ENCODE peak calls at places on chromosomes 2 and 18, in eight cellular contexts. L is cardiac fibroblast, O is kidney epithelial cell, Y is sigmoid colon, M is choroid plexus epithelial cell, F is mesothelial cell of epicardium, J is H1, A is OCI-LY7. D is an unnamed sample.
A peak's percentile ranks its signal among the peaks of the same experiment; 100 is the strongest.

GRCh38 chr18:45197526-45197970 is 417.7 kb upstream of the SLC14A2 start:
- DNase-seq in L (peak; percentile 69), O (peak; percentile 79), Y (no peak), M (no peak), F (no peak), J (no peak), A (no peak), D (no peak)

GRCh38 chr2:108399479-108399878 is 21.7 kb downstream of the SULT1C4 start:
- DNase-seq in L (no peak), O (no peak), Y (no peak), M (peak; percentile 26), F (no peak), J (no peak), A (no peak), D (no peak)

GRCh38 chr2:215368493-215368809 is 56.6 kb downstream of the ATIC start:
- DNase-seq in L (peak; percentile 3), O (no peak), Y (no peak), M (no peak), F (no peak), J (no peak), A (no peak), D (no peak)

GRCh38 chr2:128770143-128771080 is 451.7 kb upstream of the HS6ST1 start:
- DNase-seq in L (no peak), O (no peak), Y (peak; percentile 40), M (no peak), F (no peak), J (peak; percentile 43), A (no peak), D (no peak)

GRCh38 chr2:53131416-53131815 is 636.2 kb upstream of the CHAC2 start:
- DNase-seq in L (peak; percentile 55), O (peak; percentile 47), Y (no peak), M (peak; percentile 66), F (no peak), J (no peak), A (no peak), D (no peak)

GRCh38 chr2:164836907-164837306 is 4.7 kb downstream of the COBLL1 start:
- DNase-seq in L (no peak), O (no peak), Y (no peak), M (no peak), F (no peak), J (no peak), A (no peak), D (no peak)

GRCh38 chr2:54704688-54705605 is 18.5 kb upstream of the EML6 start:
- DNase-seq in L (peak; percentile 83), O (no peak), Y (no peak), M (peak; percentile 85), F (no peak), J (no peak), A (peak; percentile 81), D (no peak)

GRCh38 chr2:170717991-170718589 is 3.0 kb downstream of the SP5 start:
- DNase-seq in L (no peak), O (no peak), Y (no peak), M (no peak), F (no peak), J (no peak), A (no peak), D (no peak)

GRCh38 chr2:159209341-159210306 is 76.9 kb downstream of the WDSUB1 start:
- DNase-seq in L (no peak), O (no peak), Y (no peak), M (no peak), F (no peak), J (no peak), A (no peak), D (no peak)

GRCh38 chr2:17851731-17852585 is 26.5 kb upstream of the KCNS3 start:
- DNase-seq in L (peak; percentile 70), O (peak; percentile 14), Y (peak; percentile 71), M (peak; percentile 78), F (no peak), J (peak; percentile 70), A (peak; percentile 61), D (peak; percentile 58)

GRCh38 chr2:3127710-3128109 is 249.9 kb downstream of the EIPR1 start:
- DNase-seq in L (no peak), O (no peak), Y (no peak), M (no peak), F (no peak), J (no peak), A (peak; percentile 48), D (no peak)

GRCh38 chr2:120743657-120744056 is 8.0 kb downstream of the GLI2 start:
- DNase-seq in L (no peak), O (no peak), Y (no peak), M (no peak), F (no peak), J (peak; percentile 39), A (no peak), D (no peak)

GRCh38 chr2:196155597-196155996 is 15.8 kb downstream of the STK17B start:
- DNase-seq in L (no peak), O (no peak), Y (no peak), M (no peak), F (no peak), J (no peak), A (no peak), D (no peak)

GRCh38 chr2:166092889-166093288 is 34.9 kb downstream of the SCN1A start:
- DNase-seq in L (peak; percentile 69), O (no peak), Y (no peak), M (peak; percentile 70), F (no peak), J (no peak), A (no peak), D (no peak)

GRCh38 chr2:186515376-186515775 is 29.3 kb downstream of the ZC3H15 start:
- DNase-seq in L (no peak), O (no peak), Y (no peak), M (peak; percentile 36), F (no peak), J (no peak), A (no peak), D (no peak)

GRCh38 chr2:186518945-186519344 is 32.9 kb downstream of the ZC3H15 start:
- DNase-seq in L (peak; percentile 79), O (peak; percentile 86), Y (no peak), M (peak; percentile 89), F (no peak), J (no peak), A (no peak), D (no peak)

GRCh38 chr2:186516396-186516795 is 30.3 kb downstream of the ZC3H15 start:
- DNase-seq in L (no peak), O (no peak), Y (no peak), M (no peak), F (no peak), J (no peak), A (no peak), D (no peak)

GRCh38 chr2:186518291-186518690 is 32.2 kb downstream of the ZC3H15 start:
- DNase-seq in L (no peak), O (no peak), Y (no peak), M (no peak), F (no peak), J (no peak), A (no peak), D (no peak)

DNA sequence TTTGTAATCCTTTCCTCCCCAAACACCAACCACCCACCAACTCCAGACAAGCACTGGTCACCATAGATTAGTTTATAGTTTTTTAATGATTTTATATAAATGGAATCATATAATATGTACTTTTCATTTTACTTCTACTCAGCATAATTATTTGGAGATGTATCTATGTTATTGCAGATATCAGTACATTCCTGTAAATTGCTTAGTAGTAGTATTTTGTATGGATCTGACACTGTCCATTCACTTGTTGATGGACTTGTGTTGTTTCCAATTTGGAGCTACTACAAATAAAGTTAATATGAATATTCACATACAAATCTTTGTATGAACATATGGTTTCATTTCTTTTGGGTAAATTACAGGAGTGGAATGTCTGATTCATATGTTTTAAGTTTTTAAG is 31.0 kb downstream of the ZC3H15 start:
- DNase-seq in L (no peak), O (no peak), Y (no peak), M (no peak), F (no peak), J (no peak), A (no peak), D (no peak)
- TF ChIP-seq CTCF in L (no peak), O (no peak), Y (no peak), M (no peak), F (no peak), J (no peak), A (no peak), D (no peak)

DNA sequence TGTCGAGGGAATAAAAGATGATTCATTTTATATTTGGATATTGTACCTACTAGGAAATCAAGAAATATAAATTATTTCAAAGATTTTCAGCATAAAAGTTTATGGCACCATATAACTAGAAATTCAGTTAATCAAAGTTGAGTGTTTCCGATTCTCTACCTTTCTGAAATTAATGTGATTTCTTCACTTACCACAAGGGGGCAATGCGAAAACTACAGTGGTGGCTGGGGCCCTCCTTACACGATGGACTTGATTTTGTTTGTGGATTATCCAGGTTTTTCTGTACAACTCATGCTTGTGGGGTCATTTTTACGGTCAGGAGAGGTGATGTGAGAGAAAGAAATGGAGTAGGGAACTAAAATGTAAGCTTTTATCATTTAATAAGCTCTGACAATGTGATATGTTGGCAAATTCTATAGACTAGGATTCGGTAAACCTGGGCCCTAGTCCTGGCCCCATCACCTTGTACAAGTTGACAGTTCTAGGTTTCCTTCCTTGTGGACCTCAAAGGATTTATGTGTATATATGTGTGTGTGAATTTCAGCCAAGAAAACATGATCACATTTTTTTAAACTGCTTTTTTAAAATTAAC is 47.6 kb downstream of the G6PC2 start:
- DNase-seq in L (peak; percentile 30), O (no peak), Y (no peak), M (peak; percentile 46), F (no peak), J (no peak), A (peak; percentile 26), D (no peak)
- TF ChIP-seq CTCF in L (peak; percentile 67), O (peak; percentile 59), Y (peak; percentile 25), M (peak; percentile 74), F (peak; percentile 68), J (peak; percentile 44), A (peak; percentile 83), D (peak; percentile 41)

GRCh38 chr18:74895686-74896085 is 298.0 kb downstream of the ZNF407 start:
- DNase-seq in L (peak; percentile 33), O (peak; percentile 25), Y (no peak), M (peak; percentile 54), F (no peak), J (no peak), A (no peak), D (no peak)

GRCh38 chr18:74897971-74898657 is 300.4 kb downstream of the ZNF407 start:
- DNase-seq in L (peak; percentile 29), O (no peak), Y (no peak), M (peak; percentile 81), F (no peak), J (no peak), A (no peak), D (no peak)

GRCh38 chr18:74899554-74899953 is 301.9 kb downstream of the ZNF407 start:
- DNase-seq in L (peak; percentile 16), O (no peak), Y (peak; percentile 74), M (peak; percentile 76), F (no peak), J (no peak), A (no peak), D (no peak)

GRCh38 chr18:74898965-74899364 is 301.3 kb downstream of the ZNF407 start:
- DNase-seq in L (peak; percentile 13), O (peak; percentile 56), Y (no peak), M (peak; percentile 95), F (no peak), J (no peak), A (no peak), D (no peak)

GRCh38 chr18:74896390-74896991 is 298.8 kb downstream of the ZNF407 start:
- DNase-seq in L (peak; percentile 6), O (peak; percentile 7), Y (no peak), M (peak; percentile 41), F (no peak), J (peak; percentile 48), A (peak; percentile 13), D (no peak)
- TF ChIP-seq CTCF in L (no peak), O (peak; percentile 73), Y (peak; percentile 47), M (peak; percentile 56), F (no peak), J (peak; percentile 78), A (peak; percentile 37), D (peak; percentile 38)

GRCh38 chr2:134268265-134268664 is 14.4 kb downstream of the MGAT5 start:
- DNase-seq in L (no peak), O (no peak), Y (no peak), M (no peak), F (no peak), J (no peak), A (no peak), D (no peak)
- TF ChIP-seq CTCF in L (no peak), O (no peak), Y (no peak), M (no peak), F (no peak), J (no peak), A (no peak), D (no peak)